ENCODE peak calls at places on chromosomes 6 and 20, in ten cellular contexts. H is K562, N is neural progenitor cell, J is GM23338, A is GM23248, E is mammary epithelial cell, L is neuronal stem cell, R is trophoblast cell, K is PC-9, Z is H9. W is an unnamed sample. For H3K4me1, the result is how much of the 10 kb centered on the place peaks cover.

GRCh38 chr6:112899541-112899940 is 552.4 kb downstream of the RFPL4B start:
- DNase-seq in A (no peak), J (no peak), L (no peak), N (no peak), Z (no peak), H (no peak), K (no peak), R (peak), E (no peak), W (no peak)

GRCh38 chr6:30942338-30943060 is 1.7 kb downstream of the MUCL3 start:
- DNase-seq in N (peak), Z (peak), E (peak), L (peak), R (peak), A (peak), J (peak), K (peak), H (peak), W (no peak)

GRCh38 chr6:121042766-121043165 is 291.5 kb downstream of the TBC1D32 start:
- DNase-seq in L (no peak), E (no peak), R (no peak), Z (no peak), H (no peak), N (no peak), J (no peak), A (no peak), K (no peak), W (no peak)

GRCh38 chr6:12361042-12361765 is 71.0 kb downstream of the EDN1 start:
- DNase-seq in N (no peak), J (no peak), A (no peak), E (no peak), K (no peak), Z (no peak), L (no peak), R (peak), H (no peak), W (no peak)

GRCh38 chr6:142485256-142485655 is 183.4 kb downstream of the ADGRG6 start:
- DNase-seq in L (no peak), H (no peak), Z (no peak), J (no peak), N (no peak), E (peak), K (no peak), A (peak), R (no peak), W (no peak)

GRCh38 chr6:53347250-53347920 is 1.4 kb downstream of the ELOVL5 start:
- DNase-seq in R (peak), K (peak), J (peak), A (peak), N (no peak), L (peak), Z (no peak), H (no peak), E (peak), W (peak)

GRCh38 chr6:2767327-2767985 is 2.3 kb downstream of the WRNIP1 start:
- DNase-seq in E (no peak), R (no peak), L (no peak), A (peak), Z (no peak), N (no peak), H (no peak), K (no peak), J (no peak), W (no peak)

GRCh38 chr20:38304845-38305447 is 990 bp downstream of the BPI start:
- DNase-seq in J (peak), E (peak), Z (peak), K (peak), N (peak), R (peak), A (peak), H (peak), L (no peak), W (peak)

GRCh38 chr6:113464959-113465358 is 392.2 kb upstream of the MARCKS start:
- DNase-seq in Z (no peak), K (no peak), R (peak), H (no peak), J (no peak), L (no peak), A (peak), E (peak), N (no peak), W (no peak)

GRCh38 chr6:8082954-8083858 is 19.0 kb upstream of the BLOC1S5 start:
- DNase-seq in N (no peak), H (peak), Z (no peak), R (peak), K (peak), J (no peak), L (no peak), A (peak), E (peak), W (no peak)

GRCh38 chr6:149771925-149772324 is 22.4 kb downstream of the PCMT1 start:
- DNase-seq in H (no peak), N (no peak), Z (no peak), R (no peak), L (no peak), J (no peak), E (no peak), A (no peak), K (no peak), W (no peak)

GRCh38 chr20:47320990-47321805 is 35.3 kb downstream of the ZMYND8 start:
- DNase-seq in R (peak), K (peak), L (no peak), N (no peak), A (no peak), H (no peak), Z (no peak), J (peak), E (peak), W (no peak)

GRCh38 chr20:38023181-38024085 is 9.8 kb downstream of the TTI1 start:
- DNase-seq in H (no peak), J (no peak), E (no peak), A (peak), N (no peak), Z (no peak), K (no peak), R (no peak), L (no peak), W (no peak)

GRCh38 chr6:143339223-143339622 is 111.3 kb downstream of the ADAT2 start:
- DNase-seq in A (peak), E (peak), R (no peak), L (no peak), N (no peak), H (no peak), J (no peak), K (no peak), Z (no peak), W (no peak)

GRCh38 chr6:91569071-91569470 is 982.2 kb upstream of the MAP3K7 start:
- DNase-seq in K (no peak), N (no peak), Z (no peak), J (no peak), L (no peak), H (no peak), E (no peak), A (no peak), R (no peak), W (no peak)

GRCh38 chr6:97067045-97067444 is 142.5 kb downstream of the KLHL32 start:
- DNase-seq in H (no peak), A (no peak), E (no peak), R (no peak), L (peak), K (no peak), N (peak), J (no peak), Z (no peak), W (peak)

GRCh38 chr20:7728373-7728772 is 211.9 kb downstream of the HAO1 start:
- DNase-seq in J (no peak), L (no peak), H (no peak), K (no peak), A (peak), E (peak), N (no peak), Z (no peak), R (no peak), W (no peak)

GRCh38 chr6:109690373-109690739 is 646 bp downstream of the AK9 start:
- DNase-seq in J (peak), E (no peak), K (peak), H (peak), N (peak), Z (peak), A (peak), R (peak), L (peak), W (peak)

GRCh38 chr20:51034461-51034860 is 11.6 kb upstream of the KCNG1 start:
- DNase-seq in J (no peak), H (no peak), E (no peak), Z (no peak), N (no peak), L (no peak), A (peak), K (no peak), R (no peak), W (no peak)

GRCh38 chr6:22886881-22887581 is 317.7 kb downstream of the HDGFL1 start:
- DNase-seq in K (no peak), Z (no peak), E (peak), N (no peak), A (peak), H (no peak), J (no peak), L (no peak), R (peak), W (no peak)

GRCh38 chr20:50133474-50134217 is 19.9 kb downstream of the PEDS1 start:
- DNase-seq in N (no peak), Z (no peak), J (no peak), R (no peak), K (no peak), A (no peak), L (no peak), E (no peak), H (no peak), W (no peak)

GRCh38 chr6:138415125-138415524 is 11.1 kb downstream of the HEBP2 start:
- DNase-seq in N (no peak), Z (no peak), K (no peak), H (no peak), L (no peak), A (no peak), J (no peak), E (no peak), R (no peak), W (no peak)

GRCh38 chr6:113481441-113481840 is 375.7 kb upstream of the MARCKS start:
- DNase-seq in A (peak), Z (no peak), N (no peak), R (no peak), J (no peak), H (no peak), E (no peak), K (no peak), L (no peak), W (no peak)

GRCh38 chr6:10383312-10384063 is 31.4 kb downstream of the TFAP2A start:
- DNase-seq in Z (peak), R (peak), E (peak), K (peak), A (no peak), N (peak), J (peak), H (no peak), L (no peak), W (peak)

GRCh38 chr20:19993937-19994667 is 23.1 kb upstream of the NAA20 start:
- DNase-seq in J (no peak), K (peak), R (peak), N (no peak), A (peak), Z (no peak), E (peak), H (no peak), L (no peak), W (no peak)

GRCh38 chr6:152398993-152399392 is 238.2 kb downstream of the SYNE1 start:
- DNase-seq in R (no peak), K (no peak), A (no peak), Z (no peak), J (no peak), N (no peak), L (no peak), H (no peak), E (no peak), W (no peak)
- H2AFZ ChIP-seq in R (no peak), K (no peak), A (peak), Z (no peak), J (no peak), N (no peak), L (no peak), H (no peak), E (no peak), W (no peak)

DNA sequence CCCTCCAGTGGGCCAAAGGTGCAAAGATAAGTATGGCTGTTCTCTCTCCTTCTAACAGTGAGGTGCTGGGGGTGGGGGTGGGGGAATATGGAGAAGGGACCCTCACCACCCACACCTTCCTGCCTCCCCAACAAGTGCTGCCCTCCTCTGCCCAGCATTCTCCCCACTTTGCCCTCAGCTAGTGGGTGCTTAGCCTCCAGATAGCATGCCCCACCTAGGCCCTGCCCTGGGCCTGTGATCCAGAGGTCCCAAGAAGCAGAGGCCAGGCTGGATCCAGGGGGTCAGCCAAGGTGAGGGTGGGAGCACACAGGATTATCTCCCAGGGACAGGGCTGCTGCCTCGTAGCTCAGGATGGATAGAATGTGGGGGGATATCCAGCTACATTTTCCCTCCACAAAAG is 1.2 kb downstream of the ADISSP start:
- DNase-seq in H (no peak), E (no peak), A (no peak), Z (no peak), J (no peak), K (no peak), R (no peak), L (no peak), N (no peak), W (no peak)
- H3K4me1 ChIP-seq in H (under half), E (under half), A (under half), Z (under half), J (under half), K (under half), R (under half), L (under half), N (under half), W (under half)

GRCh38 chr20:41017448-41018042 is 11.1 kb upstream of the TOP1 start:
- DNase-seq in L (no peak), E (peak), H (no peak), N (no peak), Z (no peak), K (peak), J (no peak), R (peak), A (no peak), W (no peak)
- H2AFZ ChIP-seq in L (no peak), E (peak), H (no peak), N (no peak), Z (no peak), K (peak), J (no peak), R (no peak), A (no peak), W (no peak)

GRCh38 chr20:53739799-53740785 is 146.5 kb upstream of the ZNF217 start:
- DNase-seq in E (peak), A (peak), N (no peak), H (no peak), J (no peak), Z (no peak), R (peak), K (no peak), L (no peak), W (peak)
- H3K4me1 ChIP-seq in E (under half), A (half or more), N (half or more), H (under half), J (half or more), Z (under half), R (under half), K (half or more), L (half or more), W (under half)

GRCh38 chr6:40349092-40349491 is 238.1 kb downstream of the LRFN2 start:
- DNase-seq in K (no peak), N (no peak), J (no peak), R (no peak), Z (peak), H (no peak), L (no peak), E (no peak), A (no peak), W (no peak)
- H2AFZ ChIP-seq in K (no peak), N (no peak), J (peak), R (no peak), Z (no peak), H (no peak), L (no peak), E (no peak), A (no peak), W (no peak)

GRCh38 chr20:36104244-36104643 is 50.3 kb upstream of the EPB41L1 start:
- DNase-seq in R (no peak), L (no peak), K (no peak), E (no peak), N (no peak), A (no peak), J (no peak), H (no peak), Z (no peak), W (no peak)
- H3K4me1 ChIP-seq in R (under half), L (under half), K (under half), E (under half), N (under half), A (under half), J (under half), H (under half), Z (under half), W (under half)

DNA sequence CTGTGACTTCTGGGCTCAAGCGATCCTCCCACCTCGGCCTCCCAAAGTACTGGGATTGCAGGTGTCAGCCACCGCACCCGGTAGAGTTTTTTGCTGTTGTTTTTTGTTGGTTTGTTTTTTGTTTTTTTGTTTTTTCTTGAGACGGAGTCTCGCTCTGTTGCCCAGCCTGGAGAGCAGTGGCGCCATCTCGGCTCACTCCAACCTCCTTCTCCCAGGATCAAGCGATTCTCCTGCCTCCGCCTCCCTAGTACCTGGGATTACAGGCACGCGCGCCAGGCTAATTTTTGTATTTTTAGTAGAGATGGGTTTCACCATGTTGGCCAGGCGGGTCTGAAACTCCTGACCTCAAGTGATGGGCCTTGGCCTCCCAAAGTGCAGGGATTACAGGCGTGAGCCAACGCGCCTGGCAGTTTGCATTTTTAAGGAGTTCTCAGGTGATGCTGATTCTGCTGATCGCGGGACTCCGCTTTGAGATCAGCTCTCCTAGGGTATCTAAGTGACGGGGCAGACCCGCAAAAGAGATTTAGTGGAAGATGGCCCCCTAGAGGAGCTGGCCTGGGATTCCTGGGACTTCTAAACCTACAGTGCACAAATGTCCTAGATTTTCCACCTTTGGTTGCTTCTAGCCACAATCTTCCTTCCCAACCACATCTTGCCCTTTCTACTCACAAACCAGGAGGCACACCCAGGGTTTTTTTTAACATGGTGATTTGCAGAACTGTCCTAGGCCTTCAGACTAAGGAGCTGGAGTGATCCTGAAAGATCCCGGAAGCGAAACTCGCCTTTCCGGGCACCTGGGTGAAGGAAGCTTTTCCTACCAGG is 45.2 kb downstream of the DPPA5 start:
- DNase-seq in Z (peak), J (peak), L (peak), N (peak), K (peak), R (no peak), E (peak), A (no peak), H (peak), W (no peak)
- H2AFZ ChIP-seq in Z (peak), J (peak), L (peak), N (peak), K (peak), R (no peak), E (peak), A (peak), H (peak), W (peak)